ENCODE peak calls at places on chromosomes 13 and 19, in six cellular contexts. One of them, this sample, is unnamed.

GRCh38 chr13:38340624-38341023 is 9.0 kb upstream of the UFM1 start:
- DNase-seq in activated CD4-positive, alpha-beta T cell treated with anti-CD3 and anti-CD28 coated beads, Interleukin-2, amount 50 U/mL, for 24 hours: no peak
- DNase-seq in HEK293T: no peak
- DNase-seq in CD4-positive, alpha-beta T cell: no peak
- DNase-seq in aorta: no peak
- DNase-seq in iris pigment epithelial cell: no peak
- DNase-seq in this sample: no peak

GRCh38 chr19:14603990-14604387 is 21.1 kb downstream of the CLEC17A start:
- DNase-seq in activated CD4-positive, alpha-beta T cell treated with anti-CD3 and anti-CD28 coated beads, Interleukin-2, amount 50 U/mL, for 24 hours: no peak
- DNase-seq in HEK293T: no peak
- DNase-seq in CD4-positive, alpha-beta T cell: no peak
- DNase-seq in aorta: no peak
- DNase-seq in iris pigment epithelial cell: no peak
- DNase-seq in this sample: no peak

GRCh38 chr19:51546650-51547396 is 15.4 kb upstream of the SIGLEC6 start:
- DNase-seq in activated CD4-positive, alpha-beta T cell treated with anti-CD3 and anti-CD28 coated beads, Interleukin-2, amount 50 U/mL, for 24 hours: no peak
- DNase-seq in HEK293T: no peak
- DNase-seq in CD4-positive, alpha-beta T cell: no peak
- DNase-seq in aorta: no peak
- DNase-seq in iris pigment epithelial cell: peak
- DNase-seq in this sample: no peak

GRCh38 chr19:46616631-46617322 is 8.1 kb downstream of the PTGIR start:
- DNase-seq in activated CD4-positive, alpha-beta T cell treated with anti-CD3 and anti-CD28 coated beads, Interleukin-2, amount 50 U/mL, for 24 hours: no peak
- DNase-seq in HEK293T: peak
- DNase-seq in CD4-positive, alpha-beta T cell: no peak
- DNase-seq in aorta: peak
- DNase-seq in iris pigment epithelial cell: peak
- DNase-seq in this sample: peak

GRCh38 chr13:38577048-38577447 is 109.8 kb upstream of the FREM2 start:
- DNase-seq in activated CD4-positive, alpha-beta T cell treated with anti-CD3 and anti-CD28 coated beads, Interleukin-2, amount 50 U/mL, for 24 hours: no peak
- DNase-seq in HEK293T: no peak
- DNase-seq in CD4-positive, alpha-beta T cell: no peak
- DNase-seq in aorta: no peak
- DNase-seq in iris pigment epithelial cell: peak
- DNase-seq in this sample: peak

GRCh38 chr19:18109731-18110671 is 12.4 kb downstream of the MAST3 start:
- DNase-seq in activated CD4-positive, alpha-beta T cell treated with anti-CD3 and anti-CD28 coated beads, Interleukin-2, amount 50 U/mL, for 24 hours: no peak
- DNase-seq in HEK293T: peak
- DNase-seq in CD4-positive, alpha-beta T cell: no peak
- DNase-seq in aorta: peak
- DNase-seq in iris pigment epithelial cell: peak
- DNase-seq in this sample: peak

GRCh38 chr13:74070065-74070464 is 64.1 kb downstream of the KLF12 start:
- DNase-seq in activated CD4-positive, alpha-beta T cell treated with anti-CD3 and anti-CD28 coated beads, Interleukin-2, amount 50 U/mL, for 24 hours: no peak
- DNase-seq in HEK293T: no peak
- DNase-seq in CD4-positive, alpha-beta T cell: no peak
- DNase-seq in aorta: no peak
- DNase-seq in iris pigment epithelial cell: no peak
- DNase-seq in this sample: no peak

GRCh38 chr13:77891486-77891885 is 27.1 kb downstream of the EDNRB start:
- DNase-seq in activated CD4-positive, alpha-beta T cell treated with anti-CD3 and anti-CD28 coated beads, Interleukin-2, amount 50 U/mL, for 24 hours: no peak
- DNase-seq in HEK293T: no peak
- DNase-seq in CD4-positive, alpha-beta T cell: no peak
- DNase-seq in aorta: no peak
- DNase-seq in iris pigment epithelial cell: no peak
- DNase-seq in this sample: no peak

GRCh38 chr19:44747739-44748425 is 626 bp upstream of the BCL3 start:
- DNase-seq in activated CD4-positive, alpha-beta T cell treated with anti-CD3 and anti-CD28 coated beads, Interleukin-2, amount 50 U/mL, for 24 hours: peak
- DNase-seq in HEK293T: peak
- DNase-seq in CD4-positive, alpha-beta T cell: no peak
- DNase-seq in aorta: peak
- DNase-seq in iris pigment epithelial cell: peak
- DNase-seq in this sample: peak

GRCh38 chr13:99218969-99219368 is 18.3 kb downstream of the UBAC2 start:
- DNase-seq in activated CD4-positive, alpha-beta T cell treated with anti-CD3 and anti-CD28 coated beads, Interleukin-2, amount 50 U/mL, for 24 hours: no peak
- DNase-seq in HEK293T: no peak
- DNase-seq in CD4-positive, alpha-beta T cell: peak
- DNase-seq in aorta: no peak
- DNase-seq in iris pigment epithelial cell: no peak
- DNase-seq in this sample: no peak

GRCh38 chr13:114134944-114135610 is 2.7 kb upstream of the RASA3 start:
- DNase-seq in activated CD4-positive, alpha-beta T cell treated with anti-CD3 and anti-CD28 coated beads, Interleukin-2, amount 50 U/mL, for 24 hours: no peak
- DNase-seq in HEK293T: no peak
- DNase-seq in CD4-positive, alpha-beta T cell: no peak
- DNase-seq in aorta: peak
- DNase-seq in iris pigment epithelial cell: no peak
- DNase-seq in this sample: no peak